ENCODE peak calls at places on chromosomes 3 and 15, in seven cellular contexts. S, L, F, H, Z, G and O are unnamed samples. For H3K4me1, the result is how much of the 10 kb centered on the place peaks cover.

GRCh38 chr15:33621156-33621555 is 310.4 kb downstream of the RYR3 start:
- DNase-seq in S (no peak), L (no peak), F (no peak), H (no peak), Z (peak), G (no peak), O (no peak)

GRCh38 chr3:111159391-111159790 is 87.8 kb downstream of the NECTIN3 start:
- DNase-seq in S (no peak), L (no peak), F (no peak), H (no peak), Z (peak), G (no peak), O (no peak)

GRCh38 chr3:29171583-29171990 is 109.3 kb upstream of the RBMS3 start:
- DNase-seq in S (no peak), L (no peak), F (no peak), H (no peak), Z (no peak), G (no peak), O (no peak)

GRCh38 chr3:29381595-29381994 is 100.7 kb downstream of the RBMS3 start:
- DNase-seq in S (no peak), L (no peak), F (no peak), H (no peak), Z (peak), G (no peak), O (no peak)

GRCh38 chr3:5390221-5390620 is 202.7 kb downstream of the EDEM1 start:
- DNase-seq in S (no peak), L (no peak), F (no peak), H (no peak), Z (no peak), G (no peak), O (no peak)

GRCh38 chr3:196712514-196713413 is 587 bp downstream of the PIGX start:
- DNase-seq in S (no peak), L (no peak), F (peak), H (peak), Z (peak), G (peak), O (peak)

GRCh38 chr15:82680200-82681102 is 29.2 kb downstream of the AP3B2 start:
- DNase-seq in S (no peak), L (peak), F (peak), H (peak), Z (no peak), G (no peak), O (peak)

GRCh38 chr15:80461370-80462060 is 57.3 kb downstream of the ARNT2 start:
- DNase-seq in S (no peak), L (no peak), F (no peak), H (peak), Z (no peak), G (no peak), O (no peak)

GRCh38 chr3:129603561-129603942 is 2.9 kb downstream of the PLXND1 start:
- DNase-seq in S (no peak), L (no peak), F (no peak), H (no peak), Z (peak), G (no peak), O (no peak)

GRCh38 chr3:190499157-190499556 is 14.7 kb upstream of the IL1RAP start:
- DNase-seq in S (no peak), L (no peak), F (no peak), H (no peak), Z (no peak), G (no peak), O (no peak)

GRCh38 chr3:196661400-196661799 is 21.9 kb downstream of the NRROS start:
- DNase-seq in S (no peak), L (no peak), F (no peak), H (no peak), Z (no peak), G (no peak), O (no peak)

GRCh38 chr3:168398371-168399030 is 302.8 kb upstream of the GOLIM4 start:
- DNase-seq in S (no peak), L (no peak), F (no peak), H (no peak), Z (peak), G (no peak), O (no peak)

GRCh38 chr15:27722102-27722501 is 377.0 kb downstream of the OCA2 start:
- DNase-seq in S (no peak), L (no peak), F (no peak), H (no peak), Z (no peak), G (no peak), O (no peak)

GRCh38 chr3:158672293-158673176 is at the start of gene LXN:
- DNase-seq in S (peak), L (peak), F (peak), H (peak), Z (peak), G (peak), O (peak)

GRCh38 chr15:23566070-23567050 is 886 bp downstream of the MKRN3 start:
- DNase-seq in S (no peak), L (no peak), F (no peak), H (no peak), Z (no peak), G (no peak), O (no peak)

GRCh38 chr3:158451405-158452045 is 119.5 kb upstream of the MLF1 start:
- DNase-seq in S (no peak), L (no peak), F (no peak), H (no peak), Z (no peak), G (no peak), O (no peak)

GRCh38 chr3:51395493-51396213 is 4.6 kb downstream of the RBM15B start:
- DNase-seq in S (no peak), L (no peak), F (peak), H (no peak), Z (peak), G (no peak), O (no peak)

GRCh38 chr3:14525685-14526631 is 14.2 kb downstream of the GRIP2 start:
- DNase-seq in S (no peak), L (no peak), F (peak), H (no peak), Z (peak), G (no peak), O (no peak)

GRCh38 chr3:195040773-195041520 is 230.0 kb downstream of the XXYLT1 start:
- DNase-seq in S (no peak), L (no peak), F (peak), H (no peak), Z (no peak), G (no peak), O (no peak)

GRCh38 chr3:175193815-175194518 is 334.8 kb downstream of the NAALADL2 start:
- DNase-seq in S (no peak), L (no peak), F (no peak), H (no peak), Z (peak), G (no peak), O (no peak)

GRCh38 chr3:9855594-9855993 is 11.8 kb upstream of the RPUSD3 start:
- DNase-seq in S (no peak), L (no peak), F (no peak), H (no peak), Z (no peak), G (no peak), O (no peak)

GRCh38 chr15:98776607-98777281 is 128.4 kb downstream of the IGF1R start:
- DNase-seq in S (no peak), L (peak), F (peak), H (peak), Z (peak), G (peak), O (no peak)

GRCh38 chr15:64398575-64398974 is 10.9 kb downstream of the TRIP4 start:
- DNase-seq in S (no peak), L (no peak), F (no peak), H (no peak), Z (peak), G (no peak), O (no peak)

GRCh38 chr3:195064300-195064931 is 206.5 kb downstream of the XXYLT1 start:
- DNase-seq in S (no peak), L (no peak), F (no peak), H (no peak), Z (no peak), G (no peak), O (no peak)

GRCh38 chr15:77507911-77508310 is 87.2 kb downstream of the HMG20A start:
- DNase-seq in S (peak), L (no peak), F (peak), H (peak), Z (peak), G (peak), O (no peak)

GRCh38 chr3:172330413-172330812 is 117.8 kb downstream of the GHSR start:
- DNase-seq in S (no peak), L (no peak), F (no peak), H (no peak), Z (no peak), G (no peak), O (no peak)

GRCh38 chr15:53976844-53977392 is 1.3 kb upstream of the UNC13C start:
- DNase-seq in S (no peak), L (peak), F (peak), H (peak), Z (no peak), G (no peak), O (peak)

GRCh38 chr3:53773586-53774368 is 72.4 kb downstream of the CHDH start:
- DNase-seq in S (no peak), L (no peak), F (peak), H (no peak), Z (peak), G (no peak), O (no peak)

GRCh38 chr3:31980530-31981205 is 394 bp downstream of the OSBPL10 start:
- DNase-seq in S (no peak), L (peak), F (peak), H (peak), Z (peak), G (peak), O (peak)

GRCh38 chr3:185151101-185151958 is 1.5 kb downstream of the C3orf70 start:
- DNase-seq in S (no peak), L (no peak), F (no peak), H (no peak), Z (no peak), G (no peak), O (no peak)

GRCh38 chr15:85541744-85542143 is 161.3 kb downstream of the AKAP13 start:
- DNase-seq in S (no peak), L (no peak), F (no peak), H (no peak), Z (peak), G (no peak), O (no peak)

GRCh38 chr15:92970656-92971055 is 70.5 kb downstream of the CHD2 start:
- DNase-seq in S (no peak), L (no peak), F (no peak), H (no peak), Z (peak), G (no peak), O (no peak)

GRCh38 chr15:24633082-24633481 is 42.5 kb upstream of the NPAP1 start:
- DNase-seq in S (no peak), L (no peak), F (no peak), H (no peak), Z (no peak), G (no peak), O (no peak)

GRCh38 chr3:69738859-69739203 is 433 bp upstream of the MITF start:
- DNase-seq in S (no peak), L (peak), F (no peak), H (no peak), Z (no peak), G (no peak), O (no peak)

GRCh38 chr3:53074366-53074696 is 28.5 kb upstream of the SFMBT1 start:
- DNase-seq in S (no peak), L (no peak), F (no peak), H (no peak), Z (no peak), G (no peak), O (no peak)

GRCh38 chr3:174540536-174540935 is 318.6 kb upstream of the NAALADL2 start:
- DNase-seq in S (no peak), L (no peak), F (no peak), H (no peak), Z (no peak), G (no peak), O (no peak)

GRCh38 chr15:67125589-67126502 is 60.4 kb downstream of the SMAD3 start:
- DNase-seq in S (peak), L (no peak), F (peak), H (peak), Z (peak), G (peak), O (no peak)
- H3K4me3 ChIP-seq in S (no peak), L (no peak), F (no peak), H (no peak), Z (peak), G (no peak), O (no peak)

DNA sequence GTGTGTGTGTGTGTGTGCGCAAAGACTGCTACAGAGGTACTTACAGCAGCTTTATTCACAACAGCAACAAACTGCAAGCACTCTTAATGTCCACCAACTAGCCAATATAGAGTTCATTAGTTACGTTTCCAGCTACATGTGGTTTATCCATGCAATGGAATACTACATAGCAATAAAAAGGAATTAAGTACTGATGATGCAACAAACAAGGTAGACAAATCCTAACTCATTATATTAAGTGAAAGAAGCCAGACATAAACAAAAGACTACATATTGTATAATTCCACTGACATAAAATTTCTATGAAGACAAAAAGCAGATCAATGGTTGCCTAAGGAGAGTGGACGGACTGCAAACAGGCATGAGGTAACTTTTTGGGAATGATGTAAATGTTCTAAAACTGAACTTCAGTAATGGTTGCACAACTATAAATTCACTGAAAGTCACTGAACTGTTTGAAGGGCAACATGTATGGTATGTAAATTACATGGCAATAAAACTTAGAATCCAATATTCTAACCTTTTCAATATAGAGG is 433.7 kb downstream of the SHQ1 start:
- DNase-seq in S (no peak), L (no peak), F (no peak), H (no peak), Z (no peak), G (no peak), O (no peak)
- H3K4me1 ChIP-seq in S (under half), L (under half), F (under half), H (under half), Z (under half), G (under half), O (under half)

GRCh38 chr15:96348112-96349027 is 17.9 kb downstream of the NR2F2 start:
- DNase-seq in S (no peak), L (no peak), F (peak), H (peak), Z (no peak), G (no peak), O (no peak)

GRCh38 chr15:96350321-96350720 is 19.8 kb downstream of the NR2F2 start:
- DNase-seq in S (no peak), L (no peak), F (no peak), H (no peak), Z (no peak), G (no peak), O (no peak)

GRCh38 chr15:96349933-96350292 is 19.4 kb downstream of the NR2F2 start:
- DNase-seq in S (no peak), L (no peak), F (no peak), H (no peak), Z (no peak), G (no peak), O (no peak)

GRCh38 chr15:96350884-96351639 is 20.6 kb downstream of the NR2F2 start:
- DNase-seq in S (no peak), L (no peak), F (no peak), H (no peak), Z (no peak), G (no peak), O (no peak)

GRCh38 chr15:96349034-96349932 is 18.8 kb downstream of the NR2F2 start:
- DNase-seq in S (no peak), L (no peak), F (peak), H (no peak), Z (no peak), G (no peak), O (no peak)
- H3K4me3 ChIP-seq in S (no peak), L (no peak), F (no peak), H (no peak), Z (no peak), G (peak), O (no peak)

GRCh38 chr3:1677576-1678164 is 421.0 kb upstream of the CNTN4 start:
- DNase-seq in S (no peak), L (peak), F (no peak), H (no peak), Z (no peak), G (no peak), O (no peak)
- H3K4me1 ChIP-seq in S (under half), L (under half), F (under half), H (under half), Z (under half), G (under half), O (under half)

GRCh38 chr3:128432301-128432897 is 34.3 kb downstream of the DNAJB8 start:
- DNase-seq in S (no peak), L (no peak), F (no peak), H (no peak), Z (no peak), G (no peak), O (no peak)
- H3K4me3 ChIP-seq in S (peak), L (peak), F (no peak), H (peak), Z (peak), G (peak), O (no peak)

GRCh38 chr15:68808091-68808490 is 12.6 kb downstream of the ANP32A start:
- DNase-seq in S (peak), L (no peak), F (peak), H (no peak), Z (peak), G (no peak), O (no peak)

GRCh38 chr15:68807249-68807648 is 13.4 kb downstream of the ANP32A start:
- DNase-seq in S (no peak), L (no peak), F (peak), H (no peak), Z (no peak), G (no peak), O (no peak)

GRCh38 chr15:68809517-68809916 is 11.2 kb downstream of the ANP32A start:
- DNase-seq in S (peak), L (no peak), F (peak), H (no peak), Z (no peak), G (no peak), O (no peak)

GRCh38 chr15:68806220-68807105 is 14.2 kb downstream of the ANP32A start:
- DNase-seq in S (no peak), L (no peak), F (peak), H (no peak), Z (no peak), G (no peak), O (no peak)

DNA sequence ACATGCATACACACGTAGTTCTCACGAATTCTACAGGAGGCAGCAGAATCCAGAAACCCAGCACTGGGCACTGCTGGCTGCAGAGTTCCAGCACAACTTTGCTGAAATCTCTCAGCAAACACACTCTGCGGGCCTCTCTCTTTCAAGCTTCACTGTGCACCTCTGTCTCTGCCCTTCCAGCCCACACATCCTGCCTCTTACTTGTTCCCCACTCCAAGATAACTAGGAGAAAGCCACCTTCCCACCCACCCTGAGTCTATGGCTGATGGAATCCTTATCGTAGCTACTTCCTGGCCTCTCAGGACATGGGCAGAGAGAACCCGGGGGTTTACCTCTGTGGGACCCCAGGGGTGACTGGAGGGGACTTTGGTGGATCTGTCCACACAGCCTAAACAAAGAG is 11.9 kb downstream of the ANP32A start:
- DNase-seq in S (peak), L (no peak), F (peak), H (no peak), Z (no peak), G (no peak), O (no peak)
- H3K4me1 ChIP-seq in S (under half), L (half or more), F (under half), H (half or more), Z (under half), G (under half), O (under half)

DNA sequence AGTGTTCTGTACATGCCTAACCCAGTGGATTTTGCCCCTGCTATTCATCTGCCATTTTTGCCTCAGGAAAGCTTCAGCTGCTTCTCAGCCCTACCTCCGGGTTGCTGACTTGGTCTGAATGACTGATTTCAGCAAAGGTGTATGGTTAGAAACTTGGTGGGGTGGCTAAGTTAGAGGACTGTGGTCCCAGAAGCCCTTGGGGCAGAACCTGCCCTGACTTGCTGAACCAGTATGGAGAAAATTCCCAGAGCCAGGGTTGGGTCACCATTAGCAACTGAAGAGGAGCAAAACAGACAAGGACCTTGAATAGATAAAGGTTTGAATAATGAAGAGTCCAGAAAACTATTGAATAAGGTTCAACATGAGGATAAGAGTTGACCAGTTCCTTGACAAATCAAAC is 6.1 kb upstream of the WWTR1 start:
- DNase-seq in S (no peak), L (no peak), F (no peak), H (no peak), Z (no peak), G (no peak), O (no peak)
- H3K4me3 ChIP-seq in S (no peak), L (no peak), F (no peak), H (no peak), Z (no peak), G (no peak), O (no peak)

DNA sequence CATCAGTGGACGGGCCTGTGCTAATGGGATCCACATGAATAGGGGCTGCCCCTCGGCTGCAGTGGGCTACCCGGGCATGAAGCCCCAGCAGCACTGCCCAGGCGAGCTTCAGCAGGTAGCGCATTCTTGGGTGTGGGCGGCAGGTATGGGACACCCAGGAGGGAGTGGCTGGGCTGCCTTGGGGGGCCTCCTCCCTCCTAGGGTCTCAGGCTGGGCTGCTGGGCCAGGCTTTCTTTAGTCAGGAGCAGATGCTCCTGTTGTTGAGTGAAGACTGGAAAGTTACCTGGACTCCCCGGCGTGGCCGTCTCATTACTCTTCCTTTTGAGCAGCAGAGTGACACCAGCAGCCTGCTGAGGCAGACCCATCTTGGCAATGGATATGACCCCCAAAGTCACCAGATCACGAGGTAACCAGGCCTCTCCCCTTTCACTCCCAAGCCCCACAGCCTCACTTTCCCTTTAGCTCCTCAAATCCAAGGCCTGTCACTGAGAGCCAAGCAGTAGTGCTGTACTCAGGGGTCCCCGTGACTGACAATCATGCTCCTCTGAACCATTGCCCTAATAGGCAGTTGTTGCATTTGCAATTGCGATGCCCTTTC is 73.2 kb downstream of the BOC start:
- DNase-seq in S (no peak), L (no peak), F (no peak), H (no peak), Z (no peak), G (no peak), O (no peak)
- H3K4me1 ChIP-seq in S (under half), L (under half), F (under half), H (under half), Z (under half), G (under half), O (under half)

GRCh38 chr15:51076898-51077564 is 17.7 kb downstream of the TNFAIP8L3 start:
- DNase-seq in S (peak), L (no peak), F (peak), H (peak), Z (no peak), G (peak), O (peak)
- H3K4me3 ChIP-seq in S (no peak), L (no peak), F (no peak), H (peak), Z (no peak), G (peak), O (no peak)